ENCODE peak calls at places on chromosome 12, in nine cellular contexts. One of them, this sample, is unnamed.

GRCh38 chr12:59086124-59086523 is 165.8 kb upstream of the LRIG3 start:
- DNase-seq in A549: no peak
- DNase-seq in psoas muscle: no peak
- DNase-seq in body of pancreas: no peak
- DNase-seq in Panc1: no peak
- DNase-seq in mammary epithelial cell: no peak
- DNase-seq in neural progenitor cell: no peak
- DNase-seq in stomach: no peak
- DNase-seq in lower lobe of right lung: no peak
- DNase-seq in this sample: no peak

GRCh38 chr12:24854908-24855307 is 94.0 kb downstream of the BCAT1 start:
- DNase-seq in A549: no peak
- DNase-seq in psoas muscle: no peak
- DNase-seq in body of pancreas: no peak
- DNase-seq in Panc1: no peak
- DNase-seq in mammary epithelial cell: no peak
- DNase-seq in neural progenitor cell: no peak
- DNase-seq in stomach: no peak
- DNase-seq in lower lobe of right lung: no peak
- DNase-seq in this sample: no peak

GRCh38 chr12:54304187-54304810 is 3.5 kb upstream of the NFE2 start:
- DNase-seq in A549: peak
- DNase-seq in psoas muscle: peak
- DNase-seq in body of pancreas: peak
- DNase-seq in Panc1: no peak
- DNase-seq in mammary epithelial cell: peak
- DNase-seq in neural progenitor cell: no peak
- DNase-seq in stomach: peak
- DNase-seq in lower lobe of right lung: peak
- DNase-seq in this sample: no peak

GRCh38 chr12:3170423-3171194 is 93.4 kb downstream of the TSPAN9 start:
- DNase-seq in A549: peak
- DNase-seq in psoas muscle: no peak
- DNase-seq in body of pancreas: no peak
- DNase-seq in Panc1: no peak
- DNase-seq in mammary epithelial cell: peak
- DNase-seq in neural progenitor cell: no peak
- DNase-seq in stomach: no peak
- DNase-seq in lower lobe of right lung: no peak
- DNase-seq in this sample: peak

GRCh38 chr12:62995097-62995496 is 60.1 kb upstream of the PPM1H start:
- DNase-seq in A549: no peak
- DNase-seq in psoas muscle: no peak
- DNase-seq in body of pancreas: no peak
- DNase-seq in Panc1: no peak
- DNase-seq in mammary epithelial cell: no peak
- DNase-seq in neural progenitor cell: peak
- DNase-seq in stomach: no peak
- DNase-seq in lower lobe of right lung: no peak
- DNase-seq in this sample: no peak

GRCh38 chr12:122049827-122050226 is 28.1 kb downstream of the BCL7A start:
- DNase-seq in A549: no peak
- DNase-seq in psoas muscle: no peak
- DNase-seq in body of pancreas: no peak
- DNase-seq in Panc1: no peak
- DNase-seq in mammary epithelial cell: no peak
- DNase-seq in neural progenitor cell: no peak
- DNase-seq in stomach: no peak
- DNase-seq in lower lobe of right lung: no peak
- DNase-seq in this sample: no peak

GRCh38 chr12:5964913-5965900 is 20.1 kb upstream of the ANO2 start:
- DNase-seq in A549: no peak
- DNase-seq in psoas muscle: no peak
- DNase-seq in body of pancreas: no peak
- DNase-seq in Panc1: no peak
- DNase-seq in mammary epithelial cell: no peak
- DNase-seq in neural progenitor cell: no peak
- DNase-seq in stomach: no peak
- DNase-seq in lower lobe of right lung: no peak
- DNase-seq in this sample: no peak

GRCh38 chr12:129750426-129750825 is 153.4 kb downstream of the TMEM132D start:
- DNase-seq in A549: no peak
- DNase-seq in psoas muscle: no peak
- DNase-seq in body of pancreas: no peak
- DNase-seq in Panc1: no peak
- DNase-seq in mammary epithelial cell: no peak
- DNase-seq in neural progenitor cell: no peak
- DNase-seq in stomach: no peak
- DNase-seq in lower lobe of right lung: no peak
- DNase-seq in this sample: no peak

GRCh38 chr12:2999265-2999841 is 40.2 kb downstream of the TEAD4 start:
- DNase-seq in A549: no peak
- DNase-seq in psoas muscle: peak
- DNase-seq in body of pancreas: peak
- DNase-seq in Panc1: no peak
- DNase-seq in mammary epithelial cell: no peak
- DNase-seq in neural progenitor cell: peak
- DNase-seq in stomach: no peak
- DNase-seq in lower lobe of right lung: no peak
- DNase-seq in this sample: no peak

GRCh38 chr12:86256169-86256568 is at the start of gene MGAT4C:
- DNase-seq in A549: no peak
- DNase-seq in psoas muscle: no peak
- DNase-seq in body of pancreas: peak
- DNase-seq in Panc1: no peak
- DNase-seq in mammary epithelial cell: no peak
- DNase-seq in neural progenitor cell: peak
- DNase-seq in stomach: no peak
- DNase-seq in lower lobe of right lung: no peak
- DNase-seq in this sample: no peak

GRCh38 chr12:21745258-21745657 is 29.2 kb downstream of the KCNJ8 start:
- DNase-seq in A549: no peak
- DNase-seq in psoas muscle: no peak
- DNase-seq in body of pancreas: no peak
- DNase-seq in Panc1: no peak
- DNase-seq in mammary epithelial cell: no peak
- DNase-seq in neural progenitor cell: no peak
- DNase-seq in stomach: no peak
- DNase-seq in lower lobe of right lung: no peak
- DNase-seq in this sample: no peak

GRCh38 chr12:25401547-25402345 is 151.0 kb upstream of the KRAS start:
- DNase-seq in A549: no peak
- DNase-seq in psoas muscle: no peak
- DNase-seq in body of pancreas: no peak
- DNase-seq in Panc1: no peak
- DNase-seq in mammary epithelial cell: no peak
- DNase-seq in neural progenitor cell: no peak
- DNase-seq in stomach: no peak
- DNase-seq in lower lobe of right lung: no peak
- DNase-seq in this sample: no peak

GRCh38 chr12:16034136-16034817 is 123.1 kb downstream of the DERA start:
- DNase-seq in A549: no peak
- DNase-seq in psoas muscle: no peak
- DNase-seq in body of pancreas: no peak
- DNase-seq in Panc1: no peak
- DNase-seq in mammary epithelial cell: no peak
- DNase-seq in neural progenitor cell: no peak
- DNase-seq in stomach: no peak
- DNase-seq in lower lobe of right lung: no peak
- DNase-seq in this sample: no peak

GRCh38 chr12:120630139-120630895 is 10.1 kb upstream of the CABP1 start:
- DNase-seq in A549: no peak
- DNase-seq in psoas muscle: no peak
- DNase-seq in body of pancreas: no peak
- DNase-seq in Panc1: no peak
- DNase-seq in mammary epithelial cell: no peak
- DNase-seq in neural progenitor cell: no peak
- DNase-seq in stomach: no peak
- DNase-seq in lower lobe of right lung: no peak
- DNase-seq in this sample: no peak

GRCh38 chr12:288687-289086 is 26.1 kb upstream of the SLC6A13 start:
- DNase-seq in A549: peak
- DNase-seq in psoas muscle: peak
- DNase-seq in body of pancreas: peak
- DNase-seq in Panc1: no peak
- DNase-seq in mammary epithelial cell: peak
- DNase-seq in neural progenitor cell: no peak
- DNase-seq in stomach: peak
- DNase-seq in lower lobe of right lung: no peak
- DNase-seq in this sample: no peak

GRCh38 chr12:26124491-26125450 is at the start of gene BHLHE41:
- DNase-seq in A549: no peak
- DNase-seq in psoas muscle: peak
- DNase-seq in body of pancreas: peak
- DNase-seq in Panc1: peak
- DNase-seq in mammary epithelial cell: peak
- DNase-seq in neural progenitor cell: peak
- DNase-seq in stomach: peak
- DNase-seq in lower lobe of right lung: peak
- DNase-seq in this sample: no peak

GRCh38 chr12:94618995-94619695 is 31.2 kb downstream of the TMCC3 start:
- DNase-seq in A549: peak
- DNase-seq in psoas muscle: no peak
- DNase-seq in body of pancreas: no peak
- DNase-seq in Panc1: peak
- DNase-seq in mammary epithelial cell: peak
- DNase-seq in neural progenitor cell: no peak
- DNase-seq in stomach: no peak
- DNase-seq in lower lobe of right lung: no peak
- DNase-seq in this sample: peak

GRCh38 chr12:52613363-52614030 is 4.9 kb downstream of the KRT73 start:
- DNase-seq in A549: no peak
- DNase-seq in psoas muscle: no peak
- DNase-seq in body of pancreas: no peak
- DNase-seq in Panc1: no peak
- DNase-seq in mammary epithelial cell: no peak
- DNase-seq in neural progenitor cell: no peak
- DNase-seq in stomach: no peak
- DNase-seq in lower lobe of right lung: no peak
- DNase-seq in this sample: no peak

DNA sequence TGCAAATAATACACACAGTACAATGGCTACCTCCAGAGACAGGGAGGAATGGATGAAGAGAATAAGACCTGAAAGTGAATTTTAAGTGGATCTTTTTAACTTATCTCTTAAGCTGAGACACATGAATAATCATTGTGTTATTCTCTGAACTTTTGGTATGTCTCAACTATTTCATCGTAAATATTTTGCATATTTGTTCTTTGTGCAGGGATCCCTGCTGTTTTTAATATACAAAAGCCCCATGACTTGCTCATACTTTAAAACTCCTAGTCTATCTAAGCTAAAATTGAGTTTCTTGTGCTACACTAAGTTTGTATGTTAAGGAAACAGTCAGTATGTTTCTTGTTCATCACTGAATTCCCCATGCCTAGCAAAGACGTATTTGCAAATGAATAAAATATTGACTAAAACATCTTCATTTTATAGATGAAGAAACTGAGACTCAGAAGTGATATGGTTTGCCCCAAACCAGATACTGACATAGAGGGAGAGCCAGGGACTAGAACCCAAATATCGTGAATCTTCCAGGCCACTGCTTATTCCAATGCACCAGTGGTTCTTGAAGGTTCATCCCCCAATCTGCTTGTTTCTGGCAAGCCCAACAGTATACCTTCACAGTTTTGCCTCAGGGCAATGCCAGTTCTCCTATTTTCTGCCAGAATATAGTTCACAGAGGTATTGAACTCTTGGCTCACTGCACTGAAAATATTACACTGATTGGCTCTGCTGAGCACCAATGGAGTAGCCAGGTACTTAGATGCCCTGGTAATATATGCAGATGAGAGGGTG is 356.9 kb downstream of the MED13L start:
- DNase-seq in A549: no peak
- DNase-seq in psoas muscle: no peak
- DNase-seq in body of pancreas: no peak
- DNase-seq in Panc1: no peak
- DNase-seq in mammary epithelial cell: no peak
- DNase-seq in neural progenitor cell: no peak
- DNase-seq in stomach: no peak
- DNase-seq in lower lobe of right lung: no peak
- DNase-seq in this sample: no peak
- H3K27ac ChIP-seq in A549: no peak
- H3K27ac ChIP-seq in psoas muscle: no peak
- H3K27ac ChIP-seq in body of pancreas: no peak
- H3K27ac ChIP-seq in Panc1: no peak
- H3K27ac ChIP-seq in mammary epithelial cell: no peak
- H3K27ac ChIP-seq in neural progenitor cell: no peak
- H3K27ac ChIP-seq in stomach: no peak
- H3K27ac ChIP-seq in lower lobe of right lung: no peak
- H3K27ac ChIP-seq in this sample: no peak

GRCh38 chr12:50082644-50083043 is 2.5 kb upstream of the SMARCD1 start:
- DNase-seq in A549: peak
- DNase-seq in psoas muscle: no peak
- DNase-seq in body of pancreas: no peak
- DNase-seq in Panc1: no peak
- DNase-seq in mammary epithelial cell: no peak
- DNase-seq in neural progenitor cell: no peak
- DNase-seq in stomach: no peak
- DNase-seq in lower lobe of right lung: no peak
- DNase-seq in this sample: no peak
- H3K27ac ChIP-seq in A549: peak
- H3K27ac ChIP-seq in psoas muscle: no peak
- H3K27ac ChIP-seq in body of pancreas: no peak
- H3K27ac ChIP-seq in Panc1: no peak
- H3K27ac ChIP-seq in mammary epithelial cell: no peak
- H3K27ac ChIP-seq in neural progenitor cell: no peak
- H3K27ac ChIP-seq in stomach: no peak
- H3K27ac ChIP-seq in lower lobe of right lung: no peak
- H3K27ac ChIP-seq in this sample: no peak

GRCh38 chr12:27548301-27549199 is 24.5 kb downstream of the PPFIBP1 start:
- DNase-seq in A549: no peak
- DNase-seq in psoas muscle: no peak
- DNase-seq in body of pancreas: no peak
- DNase-seq in Panc1: no peak
- DNase-seq in mammary epithelial cell: no peak
- DNase-seq in neural progenitor cell: no peak
- DNase-seq in stomach: no peak
- DNase-seq in lower lobe of right lung: no peak
- DNase-seq in this sample: no peak
- H3K27ac ChIP-seq in A549: peak
- H3K27ac ChIP-seq in psoas muscle: peak
- H3K27ac ChIP-seq in body of pancreas: peak
- H3K27ac ChIP-seq in Panc1: peak
- H3K27ac ChIP-seq in mammary epithelial cell: peak
- H3K27ac ChIP-seq in neural progenitor cell: no peak
- H3K27ac ChIP-seq in stomach: peak
- H3K27ac ChIP-seq in lower lobe of right lung: peak
- H3K27ac ChIP-seq in this sample: peak

DNA sequence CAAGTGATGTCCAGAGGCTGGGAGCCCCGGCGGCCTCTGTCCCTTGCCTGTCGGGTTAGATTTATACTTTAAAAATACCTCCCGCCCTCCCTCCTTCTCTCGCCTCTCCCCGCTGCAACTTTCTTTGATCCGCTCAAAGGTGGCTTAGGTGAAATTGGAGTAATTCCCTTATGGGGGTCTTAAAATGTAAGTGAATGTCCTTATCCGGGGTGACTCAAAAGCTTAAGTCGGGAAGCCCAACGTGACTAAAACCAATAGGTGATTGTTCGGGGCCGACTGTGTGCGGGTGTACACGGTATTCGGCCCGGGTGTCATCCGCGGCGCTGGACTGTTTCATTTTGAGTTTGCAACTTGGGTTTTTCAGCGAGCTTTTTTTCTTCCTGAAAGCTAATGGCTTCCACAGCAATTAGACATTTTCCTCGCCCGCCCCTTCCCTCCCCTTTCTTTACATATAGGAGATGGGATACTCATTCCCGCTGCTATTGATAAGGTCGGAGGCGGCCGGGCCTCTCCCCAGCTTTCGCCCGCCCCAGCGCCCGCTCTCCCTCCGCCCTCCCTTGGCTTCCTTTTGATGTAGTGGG is 2.0 kb upstream of the CCND2 start:
- DNase-seq in A549: no peak
- DNase-seq in psoas muscle: no peak
- DNase-seq in body of pancreas: no peak
- DNase-seq in Panc1: no peak
- DNase-seq in mammary epithelial cell: no peak
- DNase-seq in neural progenitor cell: peak
- DNase-seq in stomach: no peak
- DNase-seq in lower lobe of right lung: no peak
- DNase-seq in this sample: no peak
- H3K27ac ChIP-seq in A549: no peak
- H3K27ac ChIP-seq in psoas muscle: peak
- H3K27ac ChIP-seq in body of pancreas: peak
- H3K27ac ChIP-seq in Panc1: no peak
- H3K27ac ChIP-seq in mammary epithelial cell: no peak
- H3K27ac ChIP-seq in neural progenitor cell: no peak
- H3K27ac ChIP-seq in stomach: peak
- H3K27ac ChIP-seq in lower lobe of right lung: peak
- H3K27ac ChIP-seq in this sample: no peak

This sample was measured in AG04450.